ENCODE peak calls at places on chromosomes 11 and 22, in four cellular contexts. Q, A, J and F are unnamed samples.
A peak's percentile ranks its signal among the peaks of the same experiment; 100 is the strongest.

GRCh38 chr11:106021181-106021966 is 666 bp downstream of the MSANTD4 start:
- DNase-seq in J (peak; percentile 13), A (no peak), Q (no peak), F (no peak)

GRCh38 chr11:75697906-75698563 is 19.6 kb upstream of the MOGAT2 start:
- DNase-seq in J (peak; percentile 78), Q (no peak), A (no peak), F (no peak)

GRCh38 chr22:35431483-35432205 is 31.7 kb downstream of the MCM5 start:
- DNase-seq in Q (no peak), A (no peak), J (no peak), F (no peak)

GRCh38 chr22:46074771-46075551 is 75.4 kb upstream of the PPARA start:
- DNase-seq in J (no peak), Q (no peak), A (peak; percentile 68), F (peak; percentile 78)

GRCh38 chr11:6418199-6418957 is 516 bp downstream of the APBB1 start:
- DNase-seq in Q (no peak), A (no peak), J (no peak), F (no peak)

GRCh38 chr22:28882545-28882877 is 861 bp upstream of the ZNRF3 start:
- DNase-seq in Q (no peak), J (no peak), A (peak; percentile 74), F (no peak)

GRCh38 chr11:29801561-29801960 is 215.3 kb downstream of the KCNA4 start:
- DNase-seq in J (no peak), Q (no peak), A (no peak), F (no peak)

GRCh38 chr11:113971506-113972195 is 3.3 kb upstream of the HTR3A start:
- DNase-seq in A (no peak), Q (no peak), J (no peak), F (no peak)

GRCh38 chr22:36613958-36614357 is 85.0 kb upstream of the EIF3D start:
- DNase-seq in A (no peak), Q (no peak), J (no peak), F (no peak)

GRCh38 chr22:21947040-21948014 is 5.3 kb downstream of the PPM1F start:
- DNase-seq in A (no peak), J (no peak), Q (no peak), F (no peak)

GRCh38 chr11:102341844-102342318 is 5.1 kb upstream of the BIRC2 start:
- DNase-seq in Q (peak; percentile 81), A (peak; percentile 89), J (peak; percentile 64), F (no peak)

GRCh38 chr11:852762-853161 is 10.1 kb downstream of the TSPAN4 start:
- DNase-seq in A (no peak), J (no peak), Q (no peak), F (no peak)

GRCh38 chr11:65903068-65903481 is 2.9 kb upstream of the FOSL1 start:
- DNase-seq in J (peak; percentile 62), Q (no peak), A (no peak), F (no peak)

GRCh38 chr11:114060402-114061052 is 1.0 kb downstream of the ZBTB16 start:
- DNase-seq in A (peak; percentile 75), Q (peak; percentile 61), J (peak; percentile 31), F (no peak)

GRCh38 chr11:67055812-67056211 is 835 bp upstream of the RHOD start:
- DNase-seq in J (peak; percentile 85), Q (no peak), A (no peak), F (no peak)

GRCh38 chr11:66418986-66419308 is 1.9 kb upstream of the NPAS4 start:
- DNase-seq in J (no peak), Q (no peak), A (no peak), F (no peak)

GRCh38 chr11:14203392-14203791 is 155.6 kb downstream of the RRAS2 start:
- DNase-seq in Q (no peak), J (no peak), A (no peak), F (no peak)

GRCh38 chr11:117390743-117391142 is 63.1 kb downstream of the CEP164 start:
- DNase-seq in J (no peak), A (peak; percentile 25), Q (no peak), F (no peak)

GRCh38 chr11:111941963-111942362 is 4.8 kb downstream of the DIXDC1 start:
- DNase-seq in J (peak; percentile 44), Q (no peak), A (no peak), F (no peak)

GRCh38 chr22:17774928-17775675 is 833 bp upstream of the BID start:
- DNase-seq in J (no peak), A (no peak), Q (no peak), F (no peak)

GRCh38 chr11:69654660-69655478 is 13.9 kb downstream of the CCND1 start:
- DNase-seq in J (no peak), A (peak; percentile 57), Q (no peak), F (peak; percentile 68)

GRCh38 chr22:28462041-28462440 is 217.6 kb downstream of the TTC28 start:
- DNase-seq in Q (no peak), A (no peak), J (no peak), F (no peak)

GRCh38 chr11:96280444-96280843 is 62.6 kb downstream of the MAML2 start:
- DNase-seq in A (no peak), J (no peak), Q (no peak), F (no peak)

GRCh38 chr11:124113890-124114289 is 1.4 kb upstream of the VWA5A start:
- DNase-seq in Q (no peak), J (no peak), A (no peak), F (no peak)

GRCh38 chr22:49541451-49542230 is 286.0 kb downstream of the BRD1 start:
- DNase-seq in Q (no peak), A (peak; percentile 59), J (no peak), F (no peak)

GRCh38 chr11:128394436-128395089 is 192.8 kb downstream of the ETS1 start:
- DNase-seq in A (no peak), Q (no peak), J (no peak), F (no peak)

GRCh38 chr22:50674606-50675552 is 2.3 kb downstream of the SHANK3 start:
- DNase-seq in A (no peak), Q (peak; percentile 51), J (peak; percentile 54), F (peak; percentile 89)

GRCh38 chr11:47768090-47768620 is 1.0 kb upstream of the FNBP4 start:
- DNase-seq in J (peak; percentile 66), A (peak; percentile 86), Q (peak; percentile 57), F (no peak)

GRCh38 chr22:24437091-24437490 is 9.7 kb downstream of the ADORA2A start:
- DNase-seq in A (no peak), Q (no peak), J (no peak), F (peak; percentile 57)

GRCh38 chr22:24440270-24440717 is 12.9 kb downstream of the ADORA2A start:
- DNase-seq in Q (no peak), A (no peak), J (no peak), F (peak; percentile 65)

GRCh38 chr22:24436553-24436952 is 9.2 kb downstream of the ADORA2A start:
- DNase-seq in A (no peak), J (no peak), Q (no peak), F (peak; percentile 68)

GRCh38 chr22:24435861-24436351 is 8.5 kb downstream of the ADORA2A start:
- DNase-seq in J (no peak), Q (no peak), A (peak; percentile 46), F (peak; percentile 69)

GRCh38 chr22:24437820-24438328 is 10.5 kb downstream of the ADORA2A start:
- DNase-seq in A (no peak), Q (peak; percentile 60), J (no peak), F (peak; percentile 26)
- TF ChIP-seq CTCF in A (no peak), Q (no peak), J (no peak), F (peak; percentile 58)

GRCh38 chr11:34839969-34840368 is 76.2 kb downstream of the APIP start:
- DNase-seq in A (no peak), J (no peak), Q (no peak), F (no peak)

GRCh38 chr11:34833602-34834001 is 82.6 kb downstream of the APIP start:
- DNase-seq in J (no peak), Q (no peak), A (no peak), F (no peak)

GRCh38 chr11:34840736-34841386 is 75.3 kb downstream of the APIP start:
- DNase-seq in A (no peak), Q (peak; percentile 49), J (no peak), F (no peak)

GRCh38 chr11:34837246-34837856 is 78.8 kb downstream of the APIP start:
- DNase-seq in A (no peak), Q (no peak), J (no peak), F (no peak)
- TF ChIP-seq CTCF in A (no peak), Q (no peak), J (no peak), F (peak; percentile 18)

DNA sequence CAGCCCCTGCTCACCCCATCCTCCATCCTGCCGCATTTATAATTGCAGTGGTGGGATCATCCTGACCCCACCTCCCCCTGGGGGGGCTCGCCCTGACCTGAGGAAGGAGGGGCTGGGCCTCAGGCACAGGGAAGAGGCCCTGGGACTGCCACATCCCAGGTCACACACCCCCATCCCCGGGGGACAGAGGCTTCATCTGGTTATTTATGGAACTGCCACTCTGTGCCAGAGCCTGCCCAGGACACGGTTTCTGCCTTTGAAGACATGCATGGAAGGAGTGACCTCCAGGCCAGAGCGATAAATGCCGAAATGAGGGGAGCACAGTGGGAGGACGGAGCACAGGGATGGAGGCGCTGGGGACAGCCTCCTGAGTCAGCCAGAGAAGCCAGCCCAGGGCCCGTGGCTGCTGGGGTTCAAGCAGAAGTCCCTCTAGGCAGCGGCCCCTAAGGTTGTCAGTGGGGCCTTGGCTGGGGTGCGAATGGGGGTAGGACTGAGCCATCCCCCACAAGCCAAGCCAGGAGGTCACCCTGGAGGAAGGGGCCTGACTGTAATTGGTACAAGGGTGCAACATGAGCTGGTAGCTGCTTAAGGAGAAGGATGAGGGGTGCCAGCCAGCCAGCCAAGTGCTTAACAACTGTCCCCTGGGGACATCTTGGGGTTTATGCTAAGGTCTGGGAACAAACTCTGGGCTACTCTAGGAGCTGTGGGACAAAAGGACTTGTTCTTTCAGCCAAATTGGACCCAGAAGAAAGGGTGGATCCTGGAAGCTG is 51.4 kb upstream of the SHISAL1 start:
- DNase-seq in A (peak; percentile 76), Q (no peak), J (no peak), F (peak; percentile 81)
- TF ChIP-seq CTCF in A (no peak), Q (no peak), J (no peak), F (no peak)

GRCh38 chr11:119000906-119001305 is 3.0 kb downstream of the CENATAC start:
- DNase-seq in A (no peak), Q (no peak), J (no peak), F (no peak)

GRCh38 chr11:118997627-118998387 is at the start of gene CENATAC:
- DNase-seq in J (peak; percentile 99), A (peak; percentile 97), Q (peak; percentile 97), F (peak; percentile 96)

GRCh38 chr11:118998388-118998717 is 415 bp downstream of the CENATAC start:
- DNase-seq in Q (no peak), J (no peak), A (no peak), F (no peak)

GRCh38 chr11:118998822-118999221 is 884 bp downstream of the CENATAC start:
- DNase-seq in Q (no peak), A (no peak), J (peak; percentile 82), F (no peak)

GRCh38 chr11:118996926-118997626 is 862 bp upstream of the CENATAC start:
- DNase-seq in A (no peak), J (no peak), Q (no peak), F (no peak)
- TF ChIP-seq CTCF in A (no peak), J (no peak), Q (peak; percentile 48), F (peak; percentile 40)